ENCODE peak calls at places on chromosomes 7 and 10, in seven cellular contexts. M is NCI-H69; Z is AG10803; Q is Ammon's horn; U is substantia nigra; K is stimulated activated CD8-positive, alpha-beta memory T cell treated with anti-CD3 and anti-CD28 coated beads, Interleukin-12 subunit alpha, Interleukin-12 subunit beta, amount 100 ng/mL, for 4 hours; O is stimulated activated naive B cell treated with anti-CD40 and anti-IgM and Interleukin-4, amounts not matched to agents 10 μg/mL and 1 μg/mL and 100 μg/mL, for 72 hours. T is an unnamed sample.
A peak's percentile ranks its signal among the peaks of the same experiment; 100 is the strongest.

GRCh38 chr10:35821339-35821911 is 179.3 kb upstream of the FZD8 start:
- DNase-seq in U (no peak), Q (no peak), M (peak; percentile 65), Z (no peak), K (no peak), O (no peak), T (peak; percentile 44)

GRCh38 chr10:35005868-35006267 is 84.3 kb downstream of the CUL2 start:
- DNase-seq in M (no peak), O (no peak), U (no peak), Z (peak; percentile 100), Q (no peak), K (no peak), T (peak; percentile 99)

GRCh38 chr10:97771055-97771811 is 566 bp downstream of the SFRP5 start:
- DNase-seq in Q (no peak), O (no peak), K (no peak), U (no peak), Z (peak; percentile 11), M (peak; percentile 56), T (peak; percentile 26)

GRCh38 chr10:113005380-113005779 is 55.3 kb downstream of the TCF7L2 start:
- DNase-seq in U (no peak), K (no peak), M (no peak), O (no peak), Z (no peak), Q (no peak), T (no peak)

GRCh38 chr7:120077777-120078176 is 195.2 kb upstream of the KCND2 start:
- DNase-seq in K (no peak), M (no peak), U (no peak), O (no peak), Z (no peak), Q (no peak), T (no peak)

GRCh38 chr7:192035-192649 is at the start of gene FAM20C:
- DNase-seq in Q (peak; percentile 91), M (peak; percentile 64), U (peak; percentile 92), O (no peak), Z (peak; percentile 84), K (peak; percentile 15), T (peak; percentile 80)

GRCh38 chr7:5552123-5552522 is 128.5 kb upstream of the TNRC18 start:
- DNase-seq in Z (no peak), M (no peak), U (no peak), K (no peak), O (no peak), Q (no peak), T (no peak)

GRCh38 chr10:51057925-51058324 is 16.4 kb upstream of the PRKG1 start:
- DNase-seq in Z (no peak), K (no peak), O (no peak), Q (no peak), M (no peak), U (no peak), T (no peak)

GRCh38 chr10:26311383-26311940 is 94.9 kb downstream of the GAD2 start:
- DNase-seq in Q (no peak), K (no peak), O (no peak), U (no peak), M (peak; percentile 12), Z (no peak), T (no peak)

GRCh38 chr10:132308588-132309451 is 1.1 kb upstream of the STK32C start:
- DNase-seq in U (no peak), M (no peak), Q (no peak), O (no peak), Z (no peak), K (no peak), T (no peak)

GRCh38 chr10:29862926-29863614 is 196.3 kb downstream of the JCAD start:
- DNase-seq in M (peak; percentile 49), U (no peak), O (no peak), Z (peak; percentile 88), Q (no peak), K (no peak), T (peak; percentile 98)

GRCh38 chr7:4210821-4211220 is 471.3 kb upstream of the FOXK1 start:
- DNase-seq in O (no peak), K (no peak), M (no peak), U (no peak), Q (no peak), Z (no peak), T (no peak)

GRCh38 chr10:93319855-93320254 is 162.3 kb downstream of the MYOF start:
- DNase-seq in Q (no peak), M (peak; percentile 85), U (no peak), K (no peak), O (no peak), Z (peak; percentile 91), T (no peak)

GRCh38 chr10:93079663-93080349 is 6.1 kb downstream of the CYP26A1 start:
- DNase-seq in O (no peak), K (no peak), U (no peak), Z (no peak), Q (no peak), M (no peak), T (no peak)

GRCh38 chr10:101558206-101558605 is 29.9 kb downstream of the POLL start:
- DNase-seq in U (no peak), K (no peak), Q (no peak), Z (no peak), M (peak; percentile 47), O (no peak), T (no peak)

GRCh38 chr7:128299109-128299514 is 44.6 kb downstream of the RBM28 start:
- DNase-seq in Z (no peak), M (no peak), Q (no peak), U (no peak), O (no peak), K (no peak), T (no peak)

GRCh38 chr10:29023678-29024077 is 265.2 kb upstream of the LYZL1 start:
- DNase-seq in M (peak; percentile 10), Z (no peak), K (no peak), U (no peak), O (no peak), Q (no peak), T (peak; percentile 35)

GRCh38 chr7:127754457-127754856 is 102.5 kb downstream of the SND1 start:
- DNase-seq in O (no peak), K (no peak), M (no peak), Q (no peak), Z (peak; percentile 17), U (no peak), T (no peak)

GRCh38 chr10:63825111-63825510 is 303.9 kb downstream of the REEP3 start:
- DNase-seq in M (no peak), Q (no peak), O (no peak), Z (peak; percentile 16), U (no peak), K (no peak), T (peak; percentile 32)

T was measured in astrocyte.